ENCODE peak calls at places on chromosome X, in four cellular contexts. J is A673, T is uterus, Z is AG04450. R is an unnamed sample.

GRCh38 chrX:8237718-8238117 is 66.7 kb upstream of the VCX2 start:
- DNase-seq in J (no peak), T (no peak), Z (no peak), R (no peak)

GRCh38 chrX:86711531-86712180 is 563.4 kb downstream of the DACH2 start:
- DNase-seq in J (no peak), T (no peak), Z (no peak), R (no peak)

GRCh38 chrX:40176256-40176978 is 78.7 kb upstream of the BCOR start:
- DNase-seq in J (peak), T (peak), Z (no peak), R (no peak)

GRCh38 chrX:48958635-48959094 is 1.3 kb upstream of the OTUD5 start:
- DNase-seq in J (peak), T (peak), Z (peak), R (no peak)

GRCh38 chrX:49187028-49187394 is 838 bp upstream of the PRICKLE3 start:
- DNase-seq in J (no peak), T (no peak), Z (no peak), R (no peak)

GRCh38 chrX:85994228-85994627 is 53.1 kb downstream of the CHM start:
- DNase-seq in J (peak), T (no peak), Z (no peak), R (no peak)

GRCh38 chrX:152861116-152861515 is 30.3 kb downstream of the NSDHL start:
- DNase-seq in J (no peak), T (no peak), Z (peak), R (no peak)

GRCh38 chrX:112941209-112941788 is 100.7 kb upstream of the AMOT start:
- DNase-seq in J (peak), T (no peak), Z (no peak), R (no peak)

GRCh38 chrX:151151668-151152267 is 24.6 kb upstream of the GPR50 start:
- DNase-seq in J (peak), T (no peak), Z (no peak), R (no peak)

GRCh38 chrX:5876984-5877655 is 351.5 kb downstream of the NLGN4X start:
- DNase-seq in J (peak), T (no peak), Z (no peak), R (no peak)

GRCh38 chrX:11540532-11541377 is 125.0 kb downstream of the ARHGAP6 start:
- DNase-seq in J (no peak), T (no peak), Z (no peak), R (no peak)

GRCh38 chrX:94058728-94059382 is 384.8 kb downstream of the FAM133A start:
- DNase-seq in J (peak), T (no peak), Z (no peak), R (peak)

GRCh38 chrX:39720945-39721344 is 376.8 kb downstream of the BCOR start:
- DNase-seq in J (no peak), T (no peak), Z (no peak), R (no peak)

DNA sequence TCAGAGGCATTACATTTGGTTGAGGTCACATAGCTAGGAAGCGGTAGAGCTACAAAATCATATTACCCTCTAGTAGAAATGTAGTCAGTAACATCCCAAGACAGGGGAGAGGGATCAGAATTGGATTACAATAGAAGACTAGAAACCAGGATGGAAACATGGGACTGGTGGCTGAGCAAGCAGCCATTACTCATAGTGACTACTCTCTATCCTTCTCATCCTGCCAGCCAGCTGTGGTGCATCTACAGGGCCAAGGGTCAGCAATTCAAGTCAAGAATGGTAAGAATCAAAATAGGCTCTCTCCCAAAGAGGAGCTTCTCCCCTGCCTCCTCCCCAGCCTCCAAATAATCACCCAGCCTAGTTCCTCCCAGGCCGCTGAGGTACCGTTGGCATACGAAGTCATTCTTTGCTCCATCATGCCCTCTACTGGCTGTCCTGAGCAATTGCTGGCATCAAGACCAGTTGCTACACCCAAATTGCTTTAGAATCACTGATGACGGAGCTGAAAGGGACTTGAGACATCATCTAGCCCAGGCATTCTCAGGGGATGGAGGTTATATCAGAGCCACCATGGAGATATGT is 19.4 kb downstream of the AWAT2 start:
- DNase-seq in J (peak), T (no peak), Z (no peak), R (peak)
- TF ChIP-seq CTCF in J (peak), T (peak), Z (peak), R (peak)

GRCh38 chrX:71938371-71938770 is 27.7 kb downstream of the NHSL2 start:
- DNase-seq in J (peak), T (no peak), Z (no peak), R (no peak)

GRCh38 chrX:71930298-71930697 is 19.7 kb downstream of the NHSL2 start:
- DNase-seq in J (no peak), T (no peak), Z (no peak), R (no peak)

GRCh38 chrX:71936632-71937031 is 26.0 kb downstream of the NHSL2 start:
- DNase-seq in J (no peak), T (no peak), Z (no peak), R (no peak)

GRCh38 chrX:71941145-71941544 is 30.5 kb downstream of the NHSL2 start:
- DNase-seq in J (no peak), T (no peak), Z (no peak), R (no peak)

GRCh38 chrX:71935542-71935941 is 24.9 kb downstream of the NHSL2 start:
- DNase-seq in J (no peak), T (peak), Z (no peak), R (no peak)
- H3K27ac ChIP-seq in J (no peak), T (peak), Z (no peak), R (no peak)

GRCh38 chrX:12972239-12972638 is 2.7 kb upstream of the TMSB4X start:
- DNase-seq in J (no peak), T (no peak), Z (no peak), R (no peak)
- H3K4me3 ChIP-seq in J (no peak), T (no peak), Z (no peak), R (no peak)

GRCh38 chrX:10441464-10441863 is 178.9 kb downstream of the MID1 start:
- DNase-seq in J (no peak), T (no peak), Z (no peak), R (no peak)
- TF ChIP-seq CTCF in J (no peak), T (no peak), Z (no peak), R (no peak)

GRCh38 chrX:68832101-68832416 is 3.2 kb downstream of the EFNB1 start:
- DNase-seq in J (no peak), T (peak), Z (peak), R (peak)
- H3K27ac ChIP-seq in J (peak), T (peak), Z (peak), R (no peak)

DNA sequence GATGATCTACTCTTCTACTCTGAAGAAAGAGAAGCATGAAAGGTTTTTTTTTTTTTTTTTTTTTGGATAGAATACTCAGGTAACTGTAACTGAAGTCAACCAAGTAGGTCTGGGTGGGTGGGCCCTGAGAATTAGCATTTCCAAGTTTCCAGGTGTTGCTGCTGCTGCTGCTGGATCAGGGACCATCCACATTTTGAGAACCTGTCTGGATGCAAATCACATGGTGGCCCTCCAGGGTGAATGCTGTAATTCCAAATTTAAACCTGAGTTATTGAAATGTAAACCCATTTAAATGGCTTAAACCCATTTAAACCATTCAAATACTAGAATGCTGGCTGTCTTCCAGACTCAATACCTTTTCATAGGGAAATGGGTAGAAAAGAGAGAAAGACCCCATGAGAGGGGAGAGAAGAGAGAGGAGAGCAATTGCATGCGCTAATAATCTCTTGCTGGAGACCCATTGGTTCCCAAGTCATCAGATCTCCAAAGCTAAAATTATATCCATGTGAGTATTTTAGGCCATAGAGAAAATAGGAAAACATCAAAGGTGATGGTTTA is 17.6 kb downstream of the SUPT20HL1 start:
- DNase-seq in J (no peak), T (no peak), Z (no peak), R (no peak)
- H3K4me3 ChIP-seq in J (no peak), T (no peak), Z (no peak), R (no peak)

GRCh38 chrX:18394477-18394876 is 30.9 kb upstream of the CDKL5 start:
- DNase-seq in J (peak), T (no peak), Z (no peak), R (no peak)

GRCh38 chrX:18390941-18391538 is 34.4 kb upstream of the CDKL5 start:
- DNase-seq in J (peak), T (peak), Z (no peak), R (peak)

GRCh38 chrX:18389968-18390367 is 35.4 kb upstream of the CDKL5 start:
- DNase-seq in J (no peak), T (no peak), Z (no peak), R (no peak)
- TF ChIP-seq CTCF in J (peak), T (no peak), Z (no peak), R (no peak)

GRCh38 chrX:110026099-110026844 is 23.4 kb downstream of the TMEM164 start:
- DNase-seq in J (peak), T (no peak), Z (no peak), R (no peak)

GRCh38 chrX:110021180-110022022 is 18.5 kb downstream of the TMEM164 start:
- DNase-seq in J (no peak), T (no peak), Z (peak), R (no peak)

GRCh38 chrX:110022555-110023448 is 19.9 kb downstream of the TMEM164 start:
- DNase-seq in J (no peak), T (no peak), Z (no peak), R (no peak)
- H3K27ac ChIP-seq in J (no peak), T (no peak), Z (no peak), R (no peak)

GRCh38 chrX:103215768-103216085 is 819 bp downstream of the BEX4 start:
- DNase-seq in J (peak), T (no peak), Z (no peak), R (no peak)
- H3K4me3 ChIP-seq in J (peak), T (peak), Z (peak), R (peak)

GRCh38 chrX:9874483-9874882 is 88.3 kb downstream of the SHROOM2 start:
- DNase-seq in J (no peak), T (no peak), Z (no peak), R (no peak)
- TF ChIP-seq CTCF in J (no peak), T (no peak), Z (no peak), R (no peak)

R was measured in dorsolateral prefrontal cortex.